ENCODE peak calls at places on chromosomes 6 and 20, in four cellular contexts. K is GM12878, B is K562, O is HepG2. D is an unnamed sample.

GRCh38 chr6:3336859-3337515 is 78.2 kb downstream of the PSMG4 start:
- DNase-seq in K (no peak), O (no peak), B (no peak), D (no peak)

GRCh38 chr6:41286544-41287346 is at the start of gene TREM1:
- DNase-seq in B (no peak), K (no peak), O (peak), D (no peak)

GRCh38 chr6:36798852-36799251 is 40.4 kb downstream of the CPNE5 start:
- DNase-seq in B (no peak), O (no peak), K (no peak), D (no peak)

GRCh38 chr20:5621305-5621704 is 128.9 kb upstream of the SHLD1 start:
- DNase-seq in K (no peak), B (no peak), O (no peak), D (no peak)

GRCh38 chr20:35561671-35562070 is 19.8 kb downstream of the ERGIC3 start:
- DNase-seq in B (peak), O (no peak), K (no peak), D (no peak)

GRCh38 chr6:51289041-51289440 is 470.4 kb downstream of the TFAP2B start:
- DNase-seq in O (no peak), K (no peak), B (no peak), D (no peak)

GRCh38 chr6:41591859-41592502 is 45.8 kb downstream of the FOXP4 start:
- DNase-seq in K (peak), O (peak), B (peak), D (peak)

GRCh38 chr6:57303931-57304681 is 13.3 kb upstream of the PRIM2 start:
- DNase-seq in K (no peak), O (no peak), B (no peak), D (no peak)

GRCh38 chr6:89255417-89255816 is 38.3 kb upstream of the GABRR1 start:
- DNase-seq in O (no peak), B (no peak), K (no peak), D (no peak)

GRCh38 chr20:63496404-63497120 is 2.3 kb downstream of the EEF1A2 start:
- DNase-seq in O (no peak), B (no peak), K (no peak), D (no peak)

GRCh38 chr6:159852877-159853276 is 37.9 kb upstream of the MAS1 start:
- DNase-seq in K (no peak), O (no peak), B (peak), D (no peak)

DNA sequence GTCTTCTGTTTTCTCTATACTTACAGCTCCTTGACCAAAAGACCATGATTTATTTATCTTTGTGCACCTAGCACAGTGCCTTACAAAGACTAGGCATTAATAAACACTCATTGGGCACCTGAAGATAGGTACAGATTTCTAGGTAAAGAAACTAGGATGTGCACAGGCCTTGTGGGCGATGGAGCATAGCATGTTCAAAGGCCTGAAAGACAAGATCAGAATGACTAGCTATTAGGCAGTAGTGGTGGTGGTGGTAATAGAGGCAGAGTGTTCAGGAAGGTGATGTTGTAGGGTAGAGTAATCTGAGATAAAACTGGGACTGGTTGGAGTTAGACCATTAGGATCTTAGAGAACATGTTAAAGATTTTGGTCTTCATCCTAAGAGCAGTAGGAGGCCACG is 3.9 kb downstream of the TXLNB start:
- DNase-seq in K (no peak), O (no peak), B (no peak), D (no peak)
- TF ChIP-seq SP1 in K (no peak), O (no peak), B (no peak), D (no peak)

GRCh38 chr6:116220172-116220571 is 33.7 kb downstream of the TSPYL4 start:
- DNase-seq in O (no peak), B (peak), K (no peak), D (no peak)
- TF ChIP-seq BHLHE40 in O (no peak), B (no peak), K (no peak), D (no peak)

GRCh38 chr6:15956205-15957106 is 172.4 kb upstream of the MYLIP start:
- DNase-seq in K (no peak), B (peak), O (peak), D (no peak)
- TF ChIP-seq SP1 in K (no peak), B (peak), O (no peak), D (no peak)

DNA sequence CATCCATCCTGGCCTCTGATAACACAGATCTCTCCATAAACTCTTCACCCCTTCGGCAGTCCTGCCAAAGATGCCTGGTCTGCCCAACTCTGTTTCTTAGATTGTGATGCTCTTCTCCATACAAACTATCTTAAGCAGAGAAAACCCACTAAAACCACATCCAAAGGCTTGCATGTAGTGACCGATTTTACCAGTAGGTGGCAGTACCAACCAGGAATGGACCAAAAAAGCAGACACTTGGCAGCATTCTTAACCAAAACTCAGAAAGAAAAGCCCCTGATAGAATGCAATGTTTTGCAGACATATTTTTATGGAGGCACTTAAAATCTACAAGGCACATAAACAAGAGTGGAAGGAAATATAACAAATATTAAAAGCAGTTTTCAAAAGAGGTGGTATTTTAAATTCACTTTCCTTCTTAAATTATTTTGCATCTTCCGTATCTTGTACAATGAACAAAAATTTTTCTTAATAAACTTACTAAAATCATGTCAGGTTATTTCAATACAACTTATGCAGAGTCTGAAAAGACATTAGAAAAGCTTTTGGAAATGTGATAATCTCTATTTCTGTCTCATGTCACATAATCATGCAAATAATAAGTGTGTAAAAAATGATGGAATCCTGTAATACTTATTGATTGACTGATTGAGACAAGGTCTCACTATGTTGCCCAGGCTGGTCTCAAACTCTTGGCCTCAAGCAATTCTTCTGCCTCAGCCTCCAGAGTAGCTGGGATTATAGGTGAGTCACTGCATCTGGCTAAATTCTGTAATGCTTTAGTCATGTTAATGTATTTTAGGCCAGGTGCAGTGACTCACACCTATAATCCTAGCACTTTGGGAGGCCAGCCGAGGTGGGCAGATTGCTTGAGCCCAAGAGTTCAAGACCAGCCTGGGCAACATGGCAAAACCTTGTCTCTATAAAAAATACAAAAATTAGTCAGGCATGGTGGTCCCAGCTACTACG is 29.4 kb downstream of the LRP11 start:
- DNase-seq in O (peak), K (no peak), B (peak), D (peak)
- TF ChIP-seq BHLHE40 in O (no peak), K (no peak), B (no peak), D (no peak)

DNA sequence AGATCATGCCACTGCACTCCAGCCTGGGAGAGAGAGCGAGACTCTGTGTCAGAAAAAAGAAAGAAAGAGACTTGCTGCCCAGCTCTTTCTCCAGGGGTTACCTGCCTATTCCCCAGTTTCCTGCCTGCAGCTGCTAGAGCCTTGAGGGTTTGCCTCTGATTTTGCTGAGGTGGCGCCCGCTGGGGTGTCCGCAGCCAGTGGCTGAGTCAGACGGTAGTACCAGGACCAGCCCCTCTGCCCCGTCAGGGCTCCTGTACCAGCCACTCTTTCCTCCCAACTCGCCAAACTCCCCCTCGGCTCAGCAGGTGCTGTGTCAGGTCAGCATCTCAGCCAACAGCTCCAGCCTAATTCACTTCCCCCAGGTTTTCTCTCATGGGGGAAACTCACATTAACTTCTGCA is 7.4 kb upstream of the LSM14B start:
- DNase-seq in O (no peak), B (no peak), K (no peak), D (no peak)
- TF ChIP-seq SP1 in O (no peak), B (no peak), K (no peak), D (no peak)

GRCh38 chr6:138609801-138610430 is 110.6 kb upstream of the NHSL1 start:
- DNase-seq in B (no peak), K (no peak), O (peak), D (no peak)

GRCh38 chr6:138608896-138609295 is 109.6 kb upstream of the NHSL1 start:
- DNase-seq in K (no peak), O (no peak), B (no peak), D (no peak)

GRCh38 chr6:138601128-138601527 is 101.8 kb upstream of the NHSL1 start:
- DNase-seq in K (no peak), O (no peak), B (no peak), D (no peak)

GRCh38 chr6:138607478-138608433 is 108.5 kb upstream of the NHSL1 start:
- DNase-seq in B (no peak), K (no peak), O (no peak), D (no peak)

GRCh38 chr6:138605958-138606357 is 106.7 kb upstream of the NHSL1 start:
- DNase-seq in K (no peak), O (no peak), B (no peak), D (no peak)
- TF ChIP-seq BHLHE40 in K (no peak), O (no peak), B (no peak), D (no peak)

D was measured in HEK293T.